ENCODE peak calls at places on chromosomes 11 and 22, in five cellular contexts. D is Peyer's patch, F is uterus, K is thoracic aorta, X is adrenal gland. C is an unnamed sample.
A peak's percentile ranks its signal among the peaks of the same experiment; 100 is the strongest.

GRCh38 chr11:69309800-69310280 is 15.9 kb downstream of the MYEOV start:
- DNase-seq in F (no peak), X (no peak), D (no peak), K (no peak), C (no peak)

GRCh38 chr11:113833151-113833550 is 42.2 kb downstream of the USP28 start:
- DNase-seq in F (no peak), D (no peak), K (no peak), X (no peak), C (no peak)

GRCh38 chr22:45896961-45897538 is 79.9 kb downstream of the WNT7B start:
- DNase-seq in K (no peak), D (no peak), X (no peak), F (no peak), C (no peak)

GRCh38 chr11:36431429-36432092 is 78.5 kb downstream of the TRAF6 start:
- DNase-seq in K (no peak), X (peak; percentile 88), F (peak; percentile 83), D (no peak), C (peak; percentile 76)

GRCh38 chr22:46654927-46655595 is 34.9 kb downstream of the GRAMD4 start:
- DNase-seq in K (no peak), X (no peak), F (no peak), D (no peak), C (no peak)

GRCh38 chr11:35237860-35238715 is 99.1 kb downstream of the CD44 start:
- DNase-seq in F (no peak), X (peak; percentile 76), K (no peak), D (peak; percentile 76), C (no peak)

GRCh38 chr11:117839936-117840813 is 15.6 kb upstream of the FXYD2 start:
- DNase-seq in F (no peak), D (peak; percentile 3), K (no peak), X (peak; percentile 16), C (peak; percentile 10)

GRCh38 chr11:47375020-47375419 is 3.3 kb downstream of the SPI1 start:
- DNase-seq in X (no peak), K (no peak), F (no peak), D (no peak), C (no peak)

GRCh38 chr22:20953668-20954500 is 13.2 kb upstream of the AIFM3 start:
- DNase-seq in K (no peak), X (no peak), D (no peak), F (peak; percentile 32), C (no peak)

GRCh38 chr11:88886796-88887195 is 179.0 kb downstream of the GRM5 start:
- DNase-seq in X (no peak), F (no peak), D (no peak), K (no peak), C (no peak)

GRCh38 chr22:26553056-26553752 is 36.7 kb downstream of the TPST2 start:
- DNase-seq in D (no peak), K (no peak), F (no peak), X (no peak), C (no peak)

GRCh38 chr11:134313821-134314607 is 17.8 kb upstream of the GLB1L2 start:
- DNase-seq in X (no peak), F (no peak), D (no peak), K (no peak), C (no peak)

GRCh38 chr22:46589141-46589748 is 30.9 kb upstream of the GRAMD4 start:
- DNase-seq in F (no peak), X (no peak), K (no peak), D (no peak), C (no peak)

GRCh38 chr11:115503083-115503885 is 931 bp downstream of the CADM1 start:
- DNase-seq in X (peak; percentile 72), K (no peak), D (no peak), F (peak; percentile 52), C (peak; percentile 57)

GRCh38 chr11:122812612-122813011 is 25.7 kb upstream of the CRTAM start:
- DNase-seq in D (no peak), K (no peak), F (no peak), X (no peak), C (no peak)

GRCh38 chr11:1077417-1078119 is 2.9 kb downstream of the MUC2 start:
- DNase-seq in K (no peak), F (peak; percentile 11), D (no peak), X (no peak), C (no peak)

GRCh38 chr11:14614223-14614622 is 29.4 kb upstream of the PDE3B start:
- DNase-seq in D (no peak), X (no peak), K (no peak), F (no peak), C (no peak)

GRCh38 chr11:71499546-71499945 is 27.5 kb upstream of the KRTAP5-7 start:
- DNase-seq in X (peak; percentile 55), K (no peak), F (no peak), D (no peak), C (no peak)

GRCh38 chr22:24156915-24157782 is 24.1 kb upstream of the SUSD2 start:
- DNase-seq in D (peak; percentile 97), F (peak; percentile 81), K (peak; percentile 65), X (peak; percentile 88), C (peak; percentile 78)

GRCh38 chr22:24156146-24156914 is 25.0 kb upstream of the SUSD2 start:
- DNase-seq in K (no peak), F (no peak), X (no peak), D (peak; percentile 49), C (peak; percentile 62)

GRCh38 chr22:24159650-24160049 is 21.6 kb upstream of the SUSD2 start:
- DNase-seq in K (no peak), X (no peak), D (no peak), F (no peak), C (no peak)

GRCh38 chr22:24155597-24156145 is 25.6 kb upstream of the SUSD2 start:
- DNase-seq in X (peak; percentile 82), K (no peak), F (peak; percentile 86), D (peak; percentile 76), C (peak; percentile 82)

GRCh38 chr22:24157783-24158170 is 23.5 kb upstream of the SUSD2 start:
- DNase-seq in K (peak; percentile 65), F (no peak), X (no peak), D (peak; percentile 55), C (no peak)
- H3K4me3 ChIP-seq in K (peak overlapping the region; percentile 95), F (peak overlapping the region; percentile 50), X (no peak overlapping the region), D (peak overlapping the region; percentile 72), C (no peak overlapping the region)

GRCh38 chr11:46341454-46341853 is 5.8 kb upstream of the DGKZ start:
- DNase-seq in K (no peak), F (no peak), X (no peak), D (no peak), C (no peak)

GRCh38 chr11:46338636-46338987 is 8.7 kb upstream of the DGKZ start:
- DNase-seq in D (no peak), X (no peak), F (no peak), K (no peak), C (no peak)

GRCh38 chr11:46337626-46338345 is 9.5 kb upstream of the DGKZ start:
- DNase-seq in X (no peak), D (no peak), F (no peak), K (no peak), C (no peak)

GRCh38 chr11:46338988-46339666 is 8.1 kb upstream of the DGKZ start:
- DNase-seq in D (no peak), X (no peak), F (no peak), K (no peak), C (no peak)

DNA sequence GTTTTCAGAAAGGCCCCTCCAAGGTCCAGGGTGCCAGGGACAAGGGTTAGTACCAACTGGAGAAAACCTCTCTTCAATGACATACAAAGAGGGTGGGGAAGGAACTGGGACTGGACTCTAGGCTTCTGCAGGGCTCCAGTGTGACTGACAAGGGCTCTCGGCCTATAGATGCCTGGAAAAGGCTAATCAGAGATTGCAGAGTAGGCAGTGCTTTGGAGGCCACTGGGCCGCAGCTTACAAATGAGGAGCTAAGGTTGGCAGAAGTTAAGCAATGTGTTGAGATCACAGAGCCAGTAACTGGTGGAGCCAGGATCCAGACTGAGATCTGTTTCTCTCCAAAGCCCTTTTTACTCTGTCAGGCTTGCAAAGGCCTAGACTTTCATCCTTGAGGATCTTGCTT is 7.4 kb upstream of the DGKZ start:
- DNase-seq in F (no peak), D (no peak), K (no peak), X (no peak), C (no peak)
- H3K4me1 ChIP-seq in F (no peaks in the 10 kb centered on the region), D (no peaks in the 10 kb centered on the region), K (no peaks in the 10 kb centered on the region), X (peaks cover 23% of the 10 kb centered on the region), C (peaks cover 7% of the 10 kb centered on the region)

GRCh38 chr22:50698546-50698945 is 25.9 kb downstream of the SHANK3 start:
- DNase-seq in D (no peak), X (no peak), F (no peak), K (no peak), C (peak; percentile 15)

GRCh38 chr22:50699001-50699753 is 26.6 kb downstream of the SHANK3 start:
- DNase-seq in K (no peak), D (no peak), F (no peak), X (no peak), C (peak; percentile 17)

GRCh38 chr22:50696251-50696798 is 23.7 kb downstream of the SHANK3 start:
- DNase-seq in F (no peak), X (no peak), K (no peak), D (no peak), C (peak; percentile 9)

GRCh38 chr22:50696799-50697561 is 24.4 kb downstream of the SHANK3 start:
- DNase-seq in F (no peak), K (no peak), X (no peak), D (no peak), C (peak; percentile 26)

DNA sequence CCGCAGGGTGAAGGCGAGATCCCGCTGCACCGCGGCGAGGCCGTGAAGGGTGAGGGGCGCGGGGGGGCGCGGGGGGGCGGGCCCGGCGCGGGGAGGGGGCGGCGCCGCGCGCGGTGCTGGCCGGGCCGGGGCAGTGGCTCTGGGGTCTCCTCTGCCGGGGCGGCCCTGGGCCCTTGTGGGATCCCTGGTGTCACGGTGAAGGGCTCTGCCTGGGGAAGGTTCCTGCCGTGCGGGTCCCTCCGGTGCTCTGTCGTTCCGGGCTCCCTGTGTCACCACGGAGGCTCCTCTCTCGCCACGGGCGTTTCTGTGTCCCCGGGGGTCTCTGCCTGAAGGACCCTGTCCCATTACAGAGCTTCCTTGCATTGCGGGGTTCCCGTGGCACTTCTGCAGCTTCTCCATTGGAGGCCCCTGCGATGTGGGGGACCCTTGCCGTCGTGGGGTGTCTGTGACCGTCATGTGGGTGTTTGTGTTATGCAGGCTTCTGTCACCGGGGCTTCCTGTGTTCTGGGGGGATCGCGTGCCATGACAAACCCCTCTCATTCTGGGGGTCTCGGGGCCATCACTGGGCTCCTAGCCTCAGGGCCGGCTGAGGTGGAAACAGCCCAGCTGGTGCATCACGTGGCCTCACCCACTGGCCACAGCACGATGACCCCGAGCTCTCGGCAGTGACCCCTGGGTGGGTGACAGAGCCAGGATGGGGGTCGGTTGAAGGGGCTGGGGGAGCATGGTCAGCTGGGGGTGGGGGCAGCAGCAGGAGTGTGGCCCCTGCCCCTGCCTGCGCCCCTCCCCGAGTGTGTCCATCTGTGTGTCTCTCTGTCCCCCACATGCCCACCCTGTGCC is 25.3 kb downstream of the SHANK3 start:
- DNase-seq in F (no peak), K (no peak), D (no peak), X (no peak), C (no peak)
- H3K4me3 ChIP-seq in F (no peak overlapping the region), K (no peak overlapping the region), D (peak overlapping the region; percentile 18), X (no peak overlapping the region), C (peak overlapping the region; percentile 12)

GRCh38 chr11:9616858-9617257 is 43.4 kb downstream of the WEE1 start:
- DNase-seq in D (no peak), X (no peak), K (no peak), F (no peak), C (no peak)

GRCh38 chr11:9616042-9616640 is 42.7 kb downstream of the WEE1 start:
- DNase-seq in D (no peak), X (no peak), K (no peak), F (no peak), C (no peak)

GRCh38 chr11:9619004-9619403 is 44.9 kb upstream of the SWAP70 start:
- DNase-seq in D (no peak), K (no peak), X (no peak), F (no peak), C (no peak)

GRCh38 chr11:9619971-9620370 is 43.9 kb upstream of the SWAP70 start:
- DNase-seq in K (no peak), X (no peak), F (no peak), D (no peak), C (no peak)

GRCh38 chr11:9617960-9618359 is 44.5 kb downstream of the WEE1 start:
- DNase-seq in D (no peak), F (no peak), X (no peak), K (no peak), C (no peak)
- H3K4me1 ChIP-seq in D (peaks cover 10% of the 10 kb centered on the region), F (no peaks in the 10 kb centered on the region), X (peaks cover 6% of the 10 kb centered on the region), K (peaks cover 11% of the 10 kb centered on the region), C (no peaks in the 10 kb centered on the region)

C was measured in ovary.